ENCODE peak calls at places on chromosomes 4 and X, in five cellular contexts. K is foreskin keratinocyte; H is CD8-positive, alpha-beta memory T cell; G is body of pancreas; W is neural progenitor cell. C is an unnamed sample.

GRCh38 chr4:73853246-73853704 is at the start of gene PF4V1:
- DNase-seq in K (no peak), H (no peak), G (peak; percentile 32), W (peak; percentile 51), C (no peak)

GRCh38 chrX:119990409-119990994 is 47.0 kb upstream of the NKAP start:
- DNase-seq in K (no peak), H (no peak), G (peak; percentile 26), W (peak; percentile 13), C (no peak)

GRCh38 chr4:127251423-127251822 is 381.3 kb upstream of the INTU start:
- DNase-seq in K (no peak), H (no peak), G (no peak), W (no peak), C (no peak)

GRCh38 chrX:9127991-9128390 is 94.1 kb upstream of the FAM9B start:
- DNase-seq in K (no peak), H (no peak), G (no peak), W (no peak), C (no peak)

GRCh38 chrX:44651347-44651746 is 108.7 kb upstream of the FUNDC1 start:
- DNase-seq in K (no peak), H (no peak), G (peak; percentile 1), W (peak; percentile 15), C (no peak)

GRCh38 chr4:187209921-187210613 is 486.4 kb upstream of the FAT1 start:
- DNase-seq in K (no peak), H (no peak), G (no peak), W (no peak), C (no peak)

GRCh38 chr4:128345650-128346049 is 58.0 kb upstream of the PGRMC2 start:
- DNase-seq in K (no peak), H (no peak), G (no peak), W (no peak), C (no peak)

GRCh38 chr4:67700119-67700873 is 659 bp downstream of the UBA6 start:
- DNase-seq in K (no peak), H (no peak), G (no peak), W (no peak), C (no peak)

GRCh38 chr4:142743071-142743825 is 102.9 kb downstream of the INPP4B start:
- DNase-seq in K (peak; percentile 13), H (no peak), G (no peak), W (no peak), C (no peak)

GRCh38 chrX:20729421-20729820 is 462.7 kb upstream of the RPS6KA3 start:
- DNase-seq in K (peak; percentile 16), H (no peak), G (no peak), W (no peak), C (no peak)

GRCh38 chr4:8283161-8283560 is 13.6 kb downstream of the HTRA3 start:
- DNase-seq in K (no peak), H (no peak), G (no peak), W (no peak), C (no peak)

GRCh38 chr4:152255437-152255836 is 280.5 kb downstream of the FBXW7 start:
- DNase-seq in K (no peak), H (peak; percentile 29), G (no peak), W (no peak), C (no peak)

GRCh38 chrX:16785247-16786138 is 773 bp upstream of the TXLNG start:
- DNase-seq in K (no peak), H (no peak), G (peak; percentile 15), W (peak; percentile 39), C (no peak)

GRCh38 chr4:38601244-38601915 is 62.6 kb upstream of the KLF3 start:
- DNase-seq in K (no peak), H (no peak), G (peak; percentile 37), W (no peak), C (no peak)

GRCh38 chrX:132490086-132490419 is 1.2 kb upstream of the MBNL3 start:
- DNase-seq in K (no peak), H (no peak), G (no peak), W (peak; percentile 6), C (no peak)

GRCh38 chr4:1080961-1081688 is 32.2 kb downstream of the RNF212 start:
- DNase-seq in K (peak; percentile 55), H (no peak), G (no peak), W (no peak), C (no peak)

GRCh38 chr4:90220453-90220852 is 93.3 kb downstream of the CCSER1 start:
- DNase-seq in K (no peak), H (no peak), G (no peak), W (no peak), C (no peak)

GRCh38 chrX:49192722-49193328 is 6.7 kb upstream of the PRICKLE3 start:
- DNase-seq in K (no peak), H (no peak), G (peak; percentile 29), W (peak; percentile 60), C (no peak)

GRCh38 chr4:68326146-68326545 is 23.7 kb downstream of the YTHDC1 start:
- DNase-seq in K (no peak), H (no peak), G (no peak), W (no peak), C (no peak)

GRCh38 chrX:370244-370962 is 16.3 kb downstream of the PPP2R3B start:
- DNase-seq in K (no peak), H (no peak), G (no peak), W (no peak), C (no peak)

GRCh38 chrX:21509912-21510311 is 135.7 kb downstream of the CNKSR2 start:
- DNase-seq in K (peak; percentile 61), H (no peak), G (no peak), W (no peak), C (no peak)

GRCh38 chrX:72540318-72540717 is 32.3 kb downstream of the HDAC8 start:
- DNase-seq in K (no peak), H (no peak), G (no peak), W (no peak), C (no peak)

GRCh38 chr4:85113706-85114105 is 147.2 kb upstream of the WDFY3 start:
- DNase-seq in K (no peak), H (no peak), G (no peak), W (no peak), C (no peak)

GRCh38 chrX:106684207-106684606 is 42.3 kb upstream of the RNF128 start:
- DNase-seq in K (peak; percentile 28), H (no peak), G (no peak), W (no peak), C (no peak)

GRCh38 chr4:119666653-119667091 is 38.1 kb upstream of the PDE5A start:
- DNase-seq in K (no peak), H (no peak), G (no peak), W (peak; percentile 44), C (no peak)

GRCh38 chrX:42530027-42530426 is 247.9 kb downstream of the PPP1R2C start:
- DNase-seq in K (peak; percentile 59), H (no peak), G (no peak), W (no peak), C (no peak)

GRCh38 chr4:76252271-76252653 is 741 bp downstream of the FAM47E start:
- DNase-seq in K (no peak), H (no peak), G (no peak), W (no peak), C (no peak)

GRCh38 chr4:76246852-76247251 is 4.7 kb upstream of the FAM47E start:
- DNase-seq in K (no peak), H (no peak), G (no peak), W (no peak), C (no peak)

GRCh38 chr4:76251448-76252270 is at the start of gene FAM47E:
- DNase-seq in K (no peak), H (peak; percentile 3), G (peak; percentile 95), W (peak; percentile 94), C (peak; percentile 87)

GRCh38 chr4:76253511-76253910 is 2.0 kb downstream of the FAM47E start:
- DNase-seq in K (no peak), H (no peak), G (no peak), W (no peak), C (no peak)

DNA sequence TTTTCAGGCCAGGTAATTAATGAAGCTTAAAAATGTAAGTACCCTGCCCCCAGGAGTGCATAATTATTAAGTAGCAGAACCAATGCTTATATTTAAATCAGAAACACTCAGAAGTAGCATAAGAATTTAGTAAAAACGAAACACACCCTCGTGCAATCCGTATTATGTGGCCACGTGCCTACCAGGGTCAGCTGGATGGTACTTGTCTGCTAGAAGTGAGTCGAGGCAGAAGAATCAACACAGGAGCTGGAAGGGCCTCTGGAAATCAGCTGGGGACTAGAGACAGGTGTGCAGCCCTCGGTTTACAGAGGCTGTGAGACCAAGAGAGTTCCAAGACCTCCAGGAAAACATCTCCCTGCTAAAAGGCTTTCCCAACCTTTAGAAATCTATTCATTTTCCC is 559 bp upstream of the FAM47E start:
- DNase-seq in K (no peak), H (no peak), G (peak; percentile 33), W (no peak), C (peak; percentile 2)
- H3K27ac ChIP-seq in K (no peak overlapping the region), H (no peak overlapping the region), G (peak overlapping the region; percentile 85), W (no peak overlapping the region), C (no peak overlapping the region)

GRCh38 chr4:113447695-113448265 is 313.8 kb downstream of the CAMK2D start:
- DNase-seq in K (no peak), H (no peak), G (peak; percentile 13), W (no peak), C (peak; percentile 37)
- H3K27ac ChIP-seq in K (peak overlapping the region; percentile 86), H (no peak overlapping the region), G (no peak overlapping the region), W (no peak overlapping the region), C (no peak overlapping the region)

DNA sequence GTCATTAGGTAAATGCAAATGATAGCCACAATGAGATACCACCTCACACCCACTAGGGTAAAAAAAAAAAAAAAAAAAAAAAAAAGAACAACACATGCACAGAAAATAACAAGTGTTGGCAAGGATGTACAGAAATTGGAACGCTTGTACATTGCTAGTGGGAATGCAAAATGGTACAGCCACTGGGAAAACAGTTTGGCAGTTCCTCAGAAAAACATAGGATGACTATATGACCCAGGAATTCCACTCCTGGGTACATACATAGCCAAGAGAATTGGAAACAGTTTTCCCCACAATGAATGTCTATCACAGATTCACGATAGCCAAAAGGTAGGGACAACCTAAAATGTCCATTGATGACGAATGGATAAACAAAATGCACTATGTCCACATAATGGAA is 161.3 kb upstream of the MAMLD1 start:
- DNase-seq in K (no peak), H (no peak), G (no peak), W (no peak), C (no peak)
- H3K27ac ChIP-seq in K (no peak overlapping the region), H (no peak overlapping the region), G (no peak overlapping the region), W (no peak overlapping the region), C (no peak overlapping the region)

GRCh38 chr4:5052726-5053425 is 1.6 kb downstream of the STK32B start:
- DNase-seq in K (peak; percentile 4), H (no peak), G (no peak), W (no peak), C (no peak)

GRCh38 chr4:5051692-5052423 is 578 bp downstream of the STK32B start:
- DNase-seq in K (no peak), H (no peak), G (no peak), W (peak; percentile 56), C (no peak)

GRCh38 chr4:5054532-5054931 is 3.3 kb downstream of the STK32B start:
- DNase-seq in K (no peak), H (no peak), G (no peak), W (no peak), C (no peak)

GRCh38 chr4:5052424-5052702 is 1.1 kb downstream of the STK32B start:
- DNase-seq in K (no peak), H (no peak), G (no peak), W (no peak), C (no peak)

DNA sequence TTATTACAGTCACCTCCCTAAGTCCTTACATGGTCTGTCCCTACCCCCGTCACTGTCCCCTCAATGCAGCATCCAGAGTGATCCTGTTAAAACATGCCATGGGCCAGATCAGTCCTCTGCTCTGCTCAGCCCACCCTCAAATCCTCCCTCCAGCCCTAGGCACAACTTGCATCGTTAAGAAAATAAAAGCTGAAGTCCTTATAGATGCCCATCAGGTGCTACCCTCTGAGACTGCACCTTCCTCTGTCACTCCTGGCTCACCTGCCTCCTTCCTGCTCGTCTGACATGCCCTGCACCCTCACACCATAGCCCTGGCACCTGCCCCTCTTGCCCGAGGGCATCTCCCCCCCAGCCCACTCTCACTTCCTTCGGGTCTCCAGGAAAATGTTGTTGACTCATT is 4.1 kb downstream of the STK32B start:
- DNase-seq in K (no peak), H (no peak), G (no peak), W (no peak), C (no peak)
- H3K27ac ChIP-seq in K (no peak overlapping the region), H (no peak overlapping the region), G (no peak overlapping the region), W (no peak overlapping the region), C (no peak overlapping the region)